ENCODE peak calls at places on chromosomes 6 and 20, in eight cellular contexts. D is uterus, F is fibroblast of villous mesenchyme, Y is H1, W is cardiac fibroblast, I is epithelial cell of esophagus, M is brain microvascular endothelial cell, L is skeletal muscle cell. Z is an unnamed sample.

GRCh38 chr6:131970460-131970859 is 19.3 kb upstream of the CCN2 start:
- DNase-seq in W (no peak), M (no peak), I (no peak), D (no peak), L (no peak), Y (no peak), F (no peak), Z (no peak)

GRCh38 chr6:55176958-55177357 is 2.6 kb downstream of the HCRTR2 start:
- DNase-seq in D (no peak), Y (no peak), I (peak), F (peak), W (peak), L (peak), M (peak), Z (peak)

GRCh38 chr6:101800598-101800997 is 407.1 kb downstream of the GRIK2 start:
- DNase-seq in F (no peak), I (no peak), L (no peak), M (no peak), D (no peak), Y (no peak), W (no peak), Z (no peak)

GRCh38 chr20:25481235-25481917 is 73.9 kb downstream of the GINS1 start:
- DNase-seq in I (no peak), Y (no peak), L (no peak), F (no peak), D (no peak), W (no peak), M (no peak), Z (no peak)

GRCh38 chr6:84618836-84619235 is 145.6 kb downstream of the TBX18 start:
- DNase-seq in W (peak), Y (no peak), M (peak), D (no peak), I (peak), F (peak), L (peak), Z (peak)

GRCh38 chr20:52422574-52423463 is 231.2 kb upstream of the ZFP64 start:
- DNase-seq in Y (no peak), D (no peak), I (no peak), W (no peak), M (no peak), L (no peak), F (peak), Z (no peak)

GRCh38 chr20:32465092-32465900 is 107.2 kb downstream of the ASXL1 start:
- DNase-seq in W (peak), I (peak), Y (no peak), L (peak), D (peak), F (peak), M (peak), Z (peak)

GRCh38 chr6:112979830-112980229 is 632.7 kb downstream of the RFPL4B start:
- DNase-seq in M (peak), L (peak), D (no peak), Y (no peak), I (peak), F (peak), W (peak), Z (peak)

GRCh38 chr6:43113431-43114260 is 37.5 kb downstream of the PTK7 start:
- DNase-seq in F (peak), I (peak), Y (no peak), L (no peak), M (no peak), D (peak), W (no peak), Z (no peak)

GRCh38 chr6:36618366-36619355 is 24.5 kb downstream of the SRSF3 start:
- DNase-seq in F (no peak), I (peak), L (no peak), D (no peak), W (no peak), M (no peak), Y (no peak), Z (no peak)

GRCh38 chr6:33692078-33692759 is 19.3 kb downstream of the UQCC2 start:
- DNase-seq in F (no peak), M (no peak), D (no peak), W (peak), L (no peak), Y (no peak), I (no peak), Z (peak)

GRCh38 chr6:7166410-7167293 is 58.9 kb downstream of the RREB1 start:
- DNase-seq in W (peak), F (peak), M (peak), Y (no peak), L (no peak), D (no peak), I (no peak), Z (no peak)

GRCh38 chr6:18359237-18359885 is 27.8 kb upstream of the RNF144B start:
- DNase-seq in W (no peak), L (no peak), F (no peak), I (no peak), Y (no peak), D (no peak), M (no peak), Z (no peak)

GRCh38 chr6:118377711-118378414 is 170.2 kb upstream of the PLN start:
- DNase-seq in L (no peak), I (no peak), F (no peak), D (no peak), M (no peak), W (no peak), Y (no peak), Z (no peak)

GRCh38 chr20:11047559-11047958 is 373.8 kb upstream of the JAG1 start:
- DNase-seq in W (no peak), I (peak), Y (no peak), L (peak), F (no peak), D (no peak), M (no peak), Z (peak)

GRCh38 chr6:33621396-33622388 is 570 bp downstream of the ITPR3 start:
- DNase-seq in D (peak), L (no peak), M (no peak), Y (no peak), I (peak), W (peak), F (no peak), Z (no peak)

GRCh38 chr6:39508513-39508912 is 186.0 kb upstream of the KCNK16 start:
- DNase-seq in I (no peak), W (no peak), Y (no peak), D (no peak), F (no peak), L (no peak), M (no peak), Z (no peak)

GRCh38 chr6:80094017-80094416 is 12.5 kb upstream of the BCKDHB start:
- DNase-seq in D (no peak), I (peak), M (peak), Y (no peak), W (peak), F (peak), L (no peak), Z (peak)

GRCh38 chr6:39912446-39912845 is 21.8 kb downstream of the MOCS1 start:
- DNase-seq in W (no peak), D (no peak), L (no peak), M (no peak), F (no peak), Y (no peak), I (no peak), Z (no peak)

GRCh38 chr20:21509597-21510331 is 4.1 kb downstream of the NKX2-2 start:
- DNase-seq in F (peak), Y (no peak), I (peak), L (no peak), M (no peak), W (peak), D (no peak), Z (peak)

GRCh38 chr6:47714802-47715201 is 16.4 kb downstream of the ADGRF4 start:
- DNase-seq in I (no peak), F (no peak), D (no peak), W (no peak), L (no peak), M (no peak), Y (no peak), Z (no peak)

GRCh38 chr6:118382126-118382525 is 166.0 kb upstream of the PLN start:
- DNase-seq in F (no peak), I (peak), D (no peak), W (no peak), L (no peak), M (no peak), Y (no peak), Z (no peak)

GRCh38 chr6:40997256-40997957 is 41.6 kb downstream of the UNC5CL start:
- DNase-seq in D (no peak), Y (peak), L (peak), F (peak), W (peak), M (peak), I (peak), Z (peak)

GRCh38 chr20:1465470-1466210 is 1.0 kb downstream of the NSFL1C start:
- DNase-seq in I (peak), M (no peak), F (no peak), D (no peak), W (no peak), Y (no peak), L (no peak), Z (peak)

GRCh38 chr20:37839432-37839827 is 63.5 kb upstream of the VSTM2L start:
- DNase-seq in F (no peak), I (no peak), L (no peak), Y (no peak), W (no peak), D (no peak), M (no peak), Z (no peak)

GRCh38 chr6:52815167-52816092 is 11.8 kb upstream of the GSTA1 start:
- DNase-seq in L (no peak), I (peak), Y (peak), M (peak), D (no peak), W (peak), F (peak), Z (peak)

GRCh38 chr6:136108591-136108990 is 141.5 kb downstream of the MTFR2 start:
- DNase-seq in Y (no peak), D (no peak), F (no peak), L (no peak), I (no peak), W (no peak), M (no peak), Z (peak)

GRCh38 chr6:79030023-79030422 is 48.0 kb downstream of the PHIP start:
- DNase-seq in I (no peak), Y (no peak), D (no peak), F (no peak), W (no peak), M (no peak), L (no peak), Z (no peak)

GRCh38 chr20:20571068-20571780 is 141.2 kb downstream of the RALGAPA2 start:
- DNase-seq in W (no peak), M (no peak), D (no peak), I (no peak), L (no peak), Y (no peak), F (no peak), Z (no peak)

GRCh38 chr20:48583801-48584200 is 244.0 kb downstream of the PREX1 start:
- DNase-seq in F (no peak), Y (no peak), D (no peak), L (no peak), M (no peak), W (no peak), I (no peak), Z (no peak)

GRCh38 chr6:156953125-156953477 is 175.9 kb downstream of the ARID1B start:
- DNase-seq in D (no peak), M (no peak), F (no peak), Y (no peak), L (no peak), I (no peak), W (no peak), Z (peak)

DNA sequence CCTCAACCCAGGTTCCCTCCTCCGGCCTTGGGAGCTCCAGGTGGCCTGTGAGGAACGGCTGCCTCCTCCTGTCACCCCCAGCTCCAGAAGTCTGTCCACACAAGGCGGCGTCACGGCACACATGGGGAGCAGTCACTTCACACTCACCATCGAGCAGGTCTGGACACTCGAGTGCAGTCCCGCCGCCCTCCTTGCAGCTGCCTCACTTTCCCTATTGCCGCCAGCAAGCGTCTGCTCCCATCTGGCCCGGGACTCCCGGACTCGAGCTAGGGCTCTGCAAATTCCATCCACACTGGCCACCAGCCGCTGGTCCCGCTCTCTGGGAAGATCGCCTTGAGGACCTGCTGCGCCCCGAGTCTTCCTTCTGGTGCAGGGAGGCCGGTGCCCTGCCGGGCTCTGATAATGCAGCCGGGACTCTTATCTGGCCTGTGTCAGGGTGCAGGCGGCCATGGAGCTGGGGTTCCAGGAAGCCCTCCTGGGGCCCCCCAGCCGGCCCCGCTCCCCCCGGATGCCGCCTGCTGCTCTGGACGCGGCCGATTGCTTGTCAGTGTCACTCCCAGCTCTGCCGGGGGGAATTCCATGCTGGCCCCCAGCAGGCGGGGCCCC is at the start of gene RIPOR3:
- DNase-seq in I (no peak), D (peak), F (peak), Y (no peak), M (no peak), W (no peak), L (no peak), Z (no peak)
- H3K4me3 ChIP-seq in I (no peak), D (peak), F (peak), Y (peak), M (peak), W (peak), L (peak), Z (peak)

GRCh38 chr20:34710568-34710839 is 6.4 kb downstream of the TP53INP2 start:
- DNase-seq in D (no peak), W (no peak), Y (no peak), L (no peak), M (no peak), F (no peak), I (no peak), Z (no peak)
- H3K4me3 ChIP-seq in D (peak), W (peak), Y (peak), L (peak), M (peak), F (peak), I (peak), Z (peak)

GRCh38 chr20:5570442-5570841 is 179.8 kb upstream of the SHLD1 start:
- DNase-seq in F (no peak), M (no peak), I (no peak), D (no peak), L (no peak), W (no peak), Y (no peak), Z (no peak)

GRCh38 chr20:5570031-5570430 is 180.2 kb upstream of the SHLD1 start:
- DNase-seq in F (no peak), D (no peak), I (no peak), L (no peak), M (no peak), W (no peak), Y (no peak), Z (no peak)

GRCh38 chr20:5567644-5568043 is 182.6 kb upstream of the SHLD1 start:
- DNase-seq in W (no peak), M (no peak), L (no peak), D (no peak), I (no peak), F (no peak), Y (no peak), Z (no peak)

DNA sequence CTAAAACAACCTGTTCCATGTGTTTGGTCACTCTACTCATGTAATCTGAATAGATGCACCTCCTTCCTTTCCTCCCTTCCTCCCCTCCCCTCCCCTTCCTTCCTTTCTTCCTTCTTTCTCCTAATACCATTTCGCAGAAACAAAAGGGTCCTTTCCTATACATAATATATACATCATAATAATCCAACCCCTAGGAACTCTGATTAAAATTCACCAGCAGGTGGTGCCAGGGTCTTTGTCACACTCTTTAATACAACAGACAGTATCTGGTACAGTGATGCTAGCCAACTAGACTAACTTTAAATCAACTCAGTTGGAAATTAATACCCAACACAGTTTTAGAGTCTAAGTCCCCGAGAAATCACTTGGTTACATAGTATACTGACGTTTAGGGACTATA is 181.2 kb upstream of the SHLD1 start:
- DNase-seq in D (peak), F (peak), I (peak), Y (no peak), M (peak), W (peak), L (no peak), Z (peak)
- H3K4me3 ChIP-seq in D (no peak), F (no peak), I (no peak), Y (no peak), M (no peak), W (no peak), L (no peak), Z (no peak)

DNA sequence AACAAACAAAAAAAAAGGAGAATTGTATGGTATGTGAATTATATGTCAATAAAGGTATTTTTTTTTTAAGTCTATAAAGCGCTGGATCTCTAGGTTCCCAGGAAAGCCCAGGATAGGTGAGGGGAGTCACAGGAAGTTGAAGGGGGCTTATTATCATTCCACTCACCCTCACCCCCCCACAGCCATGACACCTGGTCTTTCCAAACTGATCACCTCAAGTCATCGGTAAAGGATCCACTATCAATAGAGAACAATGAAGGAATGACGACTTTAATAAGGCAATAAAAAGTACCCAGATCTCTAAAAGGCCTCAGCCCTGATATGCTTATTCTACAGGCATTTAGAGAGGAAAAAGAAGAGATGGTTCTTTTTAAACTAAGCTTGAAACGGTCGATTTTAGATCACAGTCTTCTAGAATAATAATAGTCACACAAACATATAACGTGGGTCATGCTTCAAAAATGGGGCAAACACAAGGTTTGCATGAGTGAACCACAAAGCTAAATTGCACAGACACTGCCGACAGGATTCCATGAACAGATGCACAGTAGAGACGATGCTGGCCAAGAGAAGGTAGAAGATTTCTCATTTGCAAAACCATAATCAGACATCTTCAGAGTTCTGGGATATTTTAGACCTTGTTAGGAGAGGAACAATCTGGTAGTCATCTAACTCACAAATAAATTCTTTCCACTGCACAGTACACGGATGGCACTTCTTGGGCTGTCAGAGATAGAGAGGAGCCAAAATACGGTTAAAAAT is 21.1 kb downstream of the ZMYND8 start:
- DNase-seq in D (no peak), F (no peak), I (no peak), L (no peak), W (no peak), M (no peak), Y (no peak), Z (no peak)
- H3K4me3 ChIP-seq in D (no peak), F (no peak), I (no peak), L (no peak), W (no peak), M (no peak), Y (no peak), Z (no peak)

DNA sequence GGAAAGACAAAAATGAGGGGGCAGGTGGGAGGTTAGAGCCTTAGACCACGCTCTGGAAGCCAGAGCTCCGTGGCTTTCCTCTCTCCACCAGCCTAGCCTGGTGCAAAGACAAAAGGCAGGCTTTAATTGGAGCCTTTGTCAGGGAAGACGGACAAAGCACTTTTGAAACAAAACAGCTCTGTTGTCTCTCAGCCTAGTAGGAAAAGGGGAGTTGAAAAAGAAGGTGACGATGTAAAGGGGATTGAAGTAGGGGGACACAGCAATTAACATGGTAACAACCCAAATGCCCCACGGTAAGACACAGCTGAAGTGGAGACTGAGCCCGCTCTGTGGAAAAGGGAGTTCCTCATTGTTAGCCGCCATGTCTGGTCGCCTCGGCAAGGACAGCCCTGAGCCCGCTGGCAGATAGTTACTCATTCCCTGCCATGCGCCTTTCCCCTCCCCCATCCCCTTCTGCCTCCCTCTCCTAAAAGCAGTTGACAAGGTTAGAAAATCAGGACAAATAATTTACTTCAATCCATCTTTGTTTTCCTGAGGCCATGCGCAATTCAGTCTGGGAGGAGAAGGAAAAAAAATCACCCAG is 93.0 kb downstream of the TCP11 start:
- DNase-seq in I (no peak), W (no peak), D (no peak), M (no peak), L (no peak), Y (no peak), F (no peak), Z (no peak)
- H3K4me3 ChIP-seq in I (no peak), W (no peak), D (no peak), M (no peak), L (no peak), Y (peak), F (no peak), Z (no peak)

GRCh38 chr6:105859441-105859840 is 226.7 kb upstream of the PRDM1 start:
- DNase-seq in Y (no peak), L (no peak), M (no peak), W (no peak), F (no peak), I (no peak), D (no peak), Z (no peak)
- H3K4me3 ChIP-seq in Y (no peak), L (no peak), M (no peak), W (no peak), F (no peak), I (no peak), D (no peak), Z (no peak)

GRCh38 chr6:165615629-165616028 is 47.4 kb downstream of the PDE10A start:
- DNase-seq in Y (no peak), F (peak), D (peak), L (no peak), W (peak), M (peak), I (no peak), Z (peak)

GRCh38 chr6:165618241-165618640 is 44.8 kb downstream of the PDE10A start:
- DNase-seq in M (peak), W (no peak), F (no peak), Y (no peak), L (no peak), I (no peak), D (no peak), Z (no peak)

GRCh38 chr6:165611294-165611693 is 51.7 kb downstream of the PDE10A start:
- DNase-seq in D (no peak), M (no peak), W (peak), I (no peak), F (no peak), Y (no peak), L (no peak), Z (no peak)

GRCh38 chr6:165617528-165617927 is 45.5 kb downstream of the PDE10A start:
- DNase-seq in L (no peak), F (no peak), D (no peak), I (no peak), M (no peak), Y (no peak), W (no peak), Z (no peak)

GRCh38 chr6:165616116-165616515 is 46.9 kb downstream of the PDE10A start:
- DNase-seq in M (peak), W (peak), F (peak), I (no peak), D (no peak), Y (no peak), L (peak), Z (peak)
- H3K4me3 ChIP-seq in M (peak), W (peak), F (no peak), I (no peak), D (peak), Y (no peak), L (no peak), Z (peak)

Z was measured in fibroblast of pulmonary artery.